ENCODE peak calls at places on chromosomes 6 and 20, in five cellular contexts. C is fibroblast of lung, M is heart right ventricle, P is tibial artery, T is heart left ventricle. U is an unnamed sample. For H3K4me1 and H3K27me3, the result is how much of the 10 kb centered on the place peaks cover.

GRCh38 chr6:125974214-125974866 is 12.0 kb upstream of the TRMT11 start:
- DNase-seq in C (peak), M (no peak), P (no peak), T (no peak), U (no peak)

GRCh38 chr20:3768342-3769130 is 983 bp upstream of the ADISSP start:
- DNase-seq in C (peak), M (peak), P (peak), T (peak), U (no peak)

GRCh38 chr20:36862857-36863668 is 12.9 kb upstream of the TLDC2 start:
- DNase-seq in C (no peak), M (no peak), P (no peak), T (no peak), U (no peak)

GRCh38 chr6:97841763-97842162 is 558.7 kb upstream of the MMS22L start:
- DNase-seq in C (peak), M (no peak), P (no peak), T (no peak), U (no peak)

GRCh38 chr6:147724454-147724853 is 216.0 kb downstream of the SAMD5 start:
- DNase-seq in C (no peak), M (no peak), P (no peak), T (no peak), U (no peak)

GRCh38 chr20:15047100-15047499 is 709.7 kb upstream of the FLRT3 start:
- DNase-seq in C (no peak), M (no peak), P (no peak), T (no peak), U (no peak)

GRCh38 chr20:1566701-1567100 is 9.2 kb upstream of the SIRPD start:
- DNase-seq in C (peak), M (no peak), P (no peak), T (no peak), U (no peak)

GRCh38 chr6:36979343-36979742 is 6.7 kb downstream of the MTCH1 start:
- DNase-seq in C (peak), M (no peak), P (peak), T (peak), U (no peak)

GRCh38 chr20:58882704-58883089 is 30.2 kb downstream of the GNAS start:
- DNase-seq in C (no peak), M (no peak), P (no peak), T (no peak), U (no peak)

GRCh38 chr20:58883243-58883691 is 30.8 kb downstream of the GNAS start:
- DNase-seq in C (peak), M (no peak), P (no peak), T (no peak), U (no peak)

GRCh38 chr20:58880441-58880840 is 27.9 kb downstream of the GNAS start:
- DNase-seq in C (no peak), M (no peak), P (no peak), T (no peak), U (no peak)

GRCh38 chr20:58878399-58878798 is 25.9 kb downstream of the GNAS start:
- DNase-seq in C (no peak), M (no peak), P (no peak), T (no peak), U (no peak)

GRCh38 chr20:58880994-58881752 is 28.7 kb downstream of the GNAS start:
- DNase-seq in C (no peak), M (no peak), P (no peak), T (no peak), U (no peak)
- TF ChIP-seq CTCF in C (peak), M (no peak), P (no peak), T (no peak), U (no peak)

DNA sequence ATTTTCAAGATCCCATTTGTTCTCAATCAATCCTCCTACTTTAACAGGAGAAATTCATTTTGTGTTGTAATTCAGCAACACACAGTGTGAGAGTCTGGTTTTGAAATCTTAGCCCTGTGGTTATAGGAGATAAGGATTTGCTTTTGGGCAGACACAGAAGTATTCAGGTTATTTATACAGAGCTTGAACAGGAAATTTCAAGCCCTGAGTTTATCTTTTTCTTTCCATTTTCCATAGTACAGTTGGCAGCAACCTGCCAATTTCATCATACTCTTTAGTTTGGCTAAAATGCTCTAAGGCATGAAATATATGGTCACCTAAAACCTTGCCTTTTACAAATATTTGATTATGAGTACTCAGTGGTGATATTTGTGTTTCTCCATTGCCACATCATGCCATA is 41.4 kb downstream of the PKIB start:
- DNase-seq in C (peak), M (no peak), P (no peak), T (no peak), U (no peak)
- H3K4me1 ChIP-seq in C (under half), M (under half), P (under half), T (under half), U (under half)

GRCh38 chr20:26209171-26209941 is 512.7 kb upstream of the ZNF337 start:
- DNase-seq in C (peak), M (peak), P (no peak), T (no peak), U (no peak)
- H3K27me3 ChIP-seq in C (under half), M (under half), P (under half), T (under half), U (under half)

GRCh38 chr6:3204921-3205320 is 22.5 kb downstream of the TUBB2B start:
- DNase-seq in C (no peak), M (no peak), P (no peak), T (no peak), U (no peak)

GRCh38 chr6:3205913-3206312 is 21.5 kb downstream of the TUBB2B start:
- DNase-seq in C (peak), M (no peak), P (no peak), T (no peak), U (no peak)

GRCh38 chr6:3208775-3209113 is 18.7 kb downstream of the TUBB2B start:
- DNase-seq in C (no peak), M (no peak), P (no peak), T (no peak), U (no peak)

GRCh38 chr6:3208096-3208774 is 19.2 kb downstream of the TUBB2B start:
- DNase-seq in C (peak), M (no peak), P (peak), T (no peak), U (peak)

GRCh38 chr6:3206339-3207015 is 21.0 kb downstream of the TUBB2B start:
- DNase-seq in C (no peak), M (no peak), P (no peak), T (no peak), U (no peak)
- TF ChIP-seq CTCF in C (no peak), M (no peak), P (no peak), T (no peak), U (no peak)

GRCh38 chr6:156718647-156719394 is 58.4 kb upstream of the ARID1B start:
- DNase-seq in C (peak), M (peak), P (peak), T (no peak), U (peak)
- H3K4me1 ChIP-seq in C (under half), M (under half), P (under half), T (under half), U (under half)

U was measured in ascending aorta.